ENCODE peak calls at places on chromosomes 11 and 22, in five cellular contexts. A, D, W, T and Q are unnamed samples. For H3K9me3, the result is how much of the 10 kb centered on the place peaks cover.

GRCh38 chr11:78840623-78841022 is 266.0 kb upstream of the NARS2 start:
- DNase-seq in A (peak), D (peak), W (no peak), T (no peak), Q (no peak)

GRCh38 chr22:25485626-25486545 is 78.6 kb upstream of the GRK3 start:
- DNase-seq in A (no peak), D (no peak), W (no peak), T (no peak), Q (no peak)

GRCh38 chr22:35930933-35931332 is 97.7 kb downstream of the RBFOX2 start:
- DNase-seq in A (peak), D (peak), W (no peak), T (peak), Q (no peak)

GRCh38 chr22:32050678-32051515 is 7.8 kb downstream of the SLC5A1 start:
- DNase-seq in A (peak), D (peak), W (no peak), T (peak), Q (peak)

GRCh38 chr22:20141186-20142077 is 9.4 kb downstream of the CCDC188 start:
- DNase-seq in A (peak), D (peak), W (no peak), T (no peak), Q (no peak)

GRCh38 chr22:19109198-19110063 is 12.8 kb downstream of the DGCR2 start:
- DNase-seq in A (peak), D (no peak), W (no peak), T (no peak), Q (no peak)

GRCh38 chr22:44746836-44747519 is 5.4 kb upstream of the ARHGAP8 start:
- DNase-seq in A (peak), D (no peak), W (no peak), T (no peak), Q (no peak)

GRCh38 chr11:116186592-116186991 is 586.2 kb downstream of the BUD13 start:
- DNase-seq in A (no peak), D (no peak), W (no peak), T (no peak), Q (no peak)

GRCh38 chr11:68938816-68939582 is 35.3 kb downstream of the IGHMBP2 start:
- DNase-seq in A (no peak), D (no peak), W (no peak), T (no peak), Q (peak)

GRCh38 chr11:21205205-21205604 is 535.8 kb downstream of the NELL1 start:
- DNase-seq in A (no peak), D (no peak), W (peak), T (no peak), Q (no peak)

GRCh38 chr22:19271856-19272535 is 19.5 kb downstream of the CLTCL1 start:
- DNase-seq in A (no peak), D (peak), W (peak), T (peak), Q (no peak)

GRCh38 chr22:37887610-37888378 is 18.3 kb upstream of the MICALL1 start:
- DNase-seq in A (peak), D (peak), W (no peak), T (no peak), Q (peak)

GRCh38 chr11:68690671-68691401 is 6.5 kb downstream of the GAL start:
- DNase-seq in A (no peak), D (no peak), W (peak), T (no peak), Q (no peak)

GRCh38 chr11:132068556-132068955 is 698.1 kb downstream of the NTM start:
- DNase-seq in A (no peak), D (no peak), W (no peak), T (no peak), Q (no peak)

GRCh38 chr11:117872420-117872961 is 4.0 kb downstream of the FXYD6 start:
- DNase-seq in A (no peak), D (no peak), W (no peak), T (no peak), Q (no peak)
- H3K27ac ChIP-seq in A (no peak), D (no peak), W (no peak), T (no peak), Q (no peak)

DNA sequence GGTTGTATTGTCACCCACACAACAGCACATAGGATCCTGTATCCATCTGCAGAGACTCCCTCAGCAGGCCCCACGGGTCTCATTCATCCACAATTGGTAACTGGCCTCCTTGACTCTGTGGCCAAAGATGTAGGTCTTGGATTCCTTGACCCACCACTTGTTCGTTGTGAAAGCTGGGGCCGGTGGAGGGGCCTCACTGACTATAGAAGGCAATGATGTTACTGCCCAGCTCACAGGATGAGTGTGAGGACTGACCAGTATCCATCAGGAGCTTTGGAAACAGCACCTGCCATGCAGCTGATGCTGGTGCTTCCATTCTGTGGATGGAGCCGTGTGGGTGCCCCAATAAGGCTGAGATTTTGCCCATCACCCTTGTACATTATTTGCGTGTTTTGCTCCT is 615.7 kb downstream of the BRD1 start:
- DNase-seq in A (no peak), D (no peak), W (peak), T (no peak), Q (no peak)
- H3K9me3 ChIP-seq in A (under half), D (half or more), W (under half), T (under half), Q (under half)

DNA sequence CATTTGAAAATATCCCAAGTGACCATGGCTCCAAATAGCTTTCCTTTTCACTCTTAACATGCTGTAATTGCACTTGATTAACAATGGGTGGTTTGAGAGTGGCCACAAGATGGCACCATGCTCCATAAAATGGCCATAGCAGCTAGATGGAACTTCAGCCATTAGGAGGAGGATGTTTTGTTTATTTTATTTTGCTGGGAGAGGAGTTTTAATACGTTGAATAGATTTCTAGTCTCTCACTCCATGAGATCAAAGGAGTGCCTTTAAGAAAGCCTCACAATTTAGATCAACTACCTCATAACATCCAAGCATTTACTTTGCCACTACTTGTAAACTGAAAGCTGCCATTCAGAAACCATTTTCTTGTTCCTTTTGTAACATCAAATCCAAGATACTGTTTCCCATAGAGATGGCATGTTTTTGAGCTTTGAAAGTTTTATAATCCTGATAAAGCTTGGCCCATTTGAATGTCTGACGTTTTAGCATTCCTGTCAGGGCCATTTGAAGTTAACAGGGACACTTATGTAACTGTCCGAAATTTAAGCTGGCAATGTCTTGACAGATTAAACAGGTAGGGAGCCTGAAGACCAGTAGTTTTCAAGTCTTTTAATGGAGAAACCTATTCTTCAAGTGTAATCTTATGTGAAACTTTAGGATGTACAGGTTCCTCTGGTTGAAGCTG is 4.7 kb downstream of the FEN1 start:
- DNase-seq in A (peak), D (peak), W (no peak), T (peak), Q (no peak)
- H3K27ac ChIP-seq in A (no peak), D (no peak), W (no peak), T (no peak), Q (no peak)

GRCh38 chr11:2651054-2651617 is 48.7 kb downstream of the KCNQ1OT1 start:
- DNase-seq in A (no peak), D (no peak), W (no peak), T (no peak), Q (no peak)
- H3K9me3 ChIP-seq in A (under half), D (half or more), W (half or more), T (half or more), Q (under half)

DNA sequence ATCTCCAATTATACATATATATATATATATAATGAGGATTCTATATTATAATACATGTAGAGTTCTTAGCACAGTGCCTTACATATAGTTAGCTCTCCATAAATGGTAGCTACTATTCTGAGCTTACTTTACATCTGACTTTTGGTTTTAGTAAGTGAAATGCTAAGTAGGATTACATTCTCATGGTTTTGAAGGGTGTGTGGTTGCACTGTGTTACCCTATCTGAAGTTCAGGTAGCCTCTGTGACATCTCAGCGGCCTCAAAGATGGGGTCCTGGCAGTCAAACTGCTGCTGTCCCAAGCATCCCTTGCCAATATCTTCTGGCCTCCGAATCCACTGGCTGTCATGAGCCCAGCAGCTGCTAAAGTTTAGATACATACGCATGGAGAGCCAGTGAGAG is 34.8 kb downstream of the UBASH3B start:
- DNase-seq in A (no peak), D (no peak), W (no peak), T (no peak), Q (no peak)
- H3K27ac ChIP-seq in A (no peak), D (peak), W (no peak), T (no peak), Q (no peak)

DNA sequence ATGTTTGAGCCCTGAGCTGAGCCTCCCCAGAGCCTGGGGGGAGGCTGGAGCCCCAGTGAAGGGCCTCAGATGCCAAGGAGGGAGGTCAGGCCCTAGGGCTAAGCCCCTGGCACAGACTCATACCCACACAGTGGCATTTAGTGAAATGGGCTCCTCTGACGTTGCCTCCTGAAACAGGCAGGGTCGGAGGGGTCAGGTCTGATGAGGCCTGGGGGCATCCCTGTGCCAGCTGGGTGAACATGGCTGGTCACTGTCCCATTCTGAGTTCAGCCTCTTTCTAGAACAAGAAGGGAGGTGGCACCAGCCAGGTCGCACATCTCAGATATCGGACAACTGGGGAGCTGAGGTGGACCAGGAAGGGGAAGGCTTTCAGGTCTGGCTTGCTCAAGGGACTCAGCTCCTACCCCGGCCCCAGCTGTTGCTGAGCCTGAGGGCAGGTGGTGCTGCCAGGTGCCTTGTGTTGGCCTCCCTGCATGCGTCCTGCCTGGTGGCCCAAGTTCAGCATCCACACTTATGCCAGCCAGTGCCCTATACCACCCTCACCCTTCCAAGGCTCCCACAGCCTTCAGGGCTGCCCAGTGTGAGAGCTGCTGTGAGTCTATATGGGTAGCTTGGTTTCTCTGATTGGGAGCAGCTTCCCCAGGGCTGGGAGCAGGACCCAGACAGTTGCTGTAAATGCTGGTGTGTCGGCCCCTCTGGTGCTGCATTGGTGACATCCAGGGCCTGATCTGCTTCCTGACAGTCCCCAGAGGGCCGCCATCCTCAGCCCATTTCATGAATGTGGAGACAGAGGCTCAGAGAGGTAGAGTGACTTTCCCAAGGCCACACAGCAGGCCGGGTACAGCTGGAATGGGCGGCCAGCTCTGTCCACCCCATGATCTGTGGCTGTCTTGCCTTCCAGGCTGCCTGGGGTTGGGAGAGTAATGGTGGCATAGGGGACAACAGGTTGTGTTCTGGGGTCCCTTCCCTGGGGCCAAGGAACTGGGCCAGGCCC is 32.8 kb upstream of the PPARA start:
- DNase-seq in A (no peak), D (no peak), W (no peak), T (no peak), Q (no peak)
- H3K9me3 ChIP-seq in A (under half), D (under half), W (under half), T (under half), Q (under half)

DNA sequence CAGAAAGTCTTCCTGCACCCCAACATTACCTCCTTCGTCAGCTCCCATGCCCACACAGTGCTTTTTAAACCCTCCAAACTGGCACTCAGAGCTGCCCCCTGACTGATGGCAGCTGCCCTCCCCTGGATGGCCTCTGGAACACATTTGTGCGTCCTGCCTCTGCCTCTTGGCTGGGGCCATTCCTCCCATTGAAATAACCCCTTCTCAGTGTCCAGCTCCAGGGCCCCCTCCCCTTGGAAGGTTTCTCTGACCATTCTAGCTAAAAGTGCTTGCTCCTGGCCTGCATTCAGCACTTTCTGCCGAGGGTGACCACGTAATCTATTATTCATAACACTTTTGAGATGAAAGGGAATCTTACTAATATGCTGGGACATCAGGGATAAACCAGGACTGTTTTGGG is 130.0 kb downstream of the PARVA start:
- DNase-seq in A (no peak), D (no peak), W (no peak), T (no peak), Q (no peak)
- H3K27ac ChIP-seq in A (no peak), D (peak), W (no peak), T (no peak), Q (no peak)